ENCODE peak calls at places on chromosomes 2 and 18, in ten cellular contexts. G is Daoy, H is OCI-M1, Y is retina, C is neural crest cell, M is DMS153, Q is NCI-H1092, P is foreskin fibroblast, Z is hepatocyte, I is AG10803. F is an unnamed sample.
A peak's percentile ranks its signal among the peaks of the same experiment; 100 is the strongest.

GRCh38 chr2:237297421-237298155 is 116.4 kb downstream of the COL6A3 start:
- DNase-seq in G (peak; percentile 75), H (no peak), Y (no peak), C (no peak), M (no peak), Q (no peak), P (no peak), Z (no peak), I (no peak), F (no peak)

GRCh38 chr2:153967248-153967973 is 95.7 kb downstream of the GALNT13 start:
- DNase-seq in G (no peak), H (no peak), Y (no peak), C (no peak), M (no peak), Q (no peak), P (no peak), Z (no peak), I (no peak), F (no peak)

GRCh38 chr18:7224198-7224597 is 6.7 kb upstream of the LRRC30 start:
- DNase-seq in G (no peak), H (no peak), Y (no peak), C (no peak), M (no peak), Q (no peak), P (no peak), Z (no peak), I (no peak), F (no peak)

GRCh38 chr2:241940329-241940728 is 70.8 kb downstream of the RTP5 start:
- DNase-seq in G (no peak), H (peak; percentile 18), Y (no peak), C (no peak), M (no peak), Q (no peak), P (no peak), Z (no peak), I (no peak), F (no peak)

GRCh38 chr2:46749042-46749461 is 166.6 kb downstream of the MCFD2 start:
- DNase-seq in G (peak; percentile 66), H (peak; percentile 82), Y (no peak), C (no peak), M (peak; percentile 63), Q (no peak), P (peak; percentile 73), Z (peak; percentile 29), I (peak; percentile 77), F (peak; percentile 85)

GRCh38 chr2:152486048-152486736 is 151.2 kb downstream of the FMNL2 start:
- DNase-seq in G (no peak), H (peak; percentile 54), Y (no peak), C (no peak), M (no peak), Q (no peak), P (no peak), Z (peak; percentile 59), I (no peak), F (no peak)

GRCh38 chr2:23312996-23313606 is 71.9 kb upstream of the KLHL29 start:
- DNase-seq in G (peak; percentile 64), H (peak; percentile 47), Y (peak; percentile 54), C (peak; percentile 73), M (no peak), Q (no peak), P (peak; percentile 29), Z (peak; percentile 22), I (no peak), F (no peak)

GRCh38 chr2:181457741-181458425 is 697 bp downstream of the ITGA4 start:
- DNase-seq in G (peak; percentile 46), H (peak; percentile 86), Y (no peak), C (peak; percentile 21), M (no peak), Q (no peak), P (peak; percentile 79), Z (peak; percentile 51), I (peak; percentile 41), F (peak; percentile 70)

GRCh38 chr2:67463810-67464209 is 66.7 kb downstream of the ETAA1 start:
- DNase-seq in G (peak; percentile 58), H (no peak), Y (no peak), C (no peak), M (peak; percentile 99), Q (no peak), P (no peak), Z (peak; percentile 19), I (no peak), F (no peak)

GRCh38 chr18:56770097-56770496 is 118.9 kb downstream of the WDR7 start:
- DNase-seq in G (no peak), H (no peak), Y (no peak), C (no peak), M (no peak), Q (no peak), P (no peak), Z (no peak), I (no peak), F (no peak)

GRCh38 chr18:57621252-57621607 is 406 bp downstream of the NARS1 start:
- DNase-seq in G (no peak), H (peak; percentile 45), Y (no peak), C (peak; percentile 21), M (no peak), Q (no peak), P (no peak), Z (no peak), I (no peak), F (no peak)